ENCODE peak calls at places on chromosomes 6 and 20, in nine cellular contexts. One of them, this sample, is unnamed.

GRCh38 chr6:147133669-147134068 is 70.5 kb upstream of the STXBP5 start:
- DNase-seq in cardiac muscle cell: no peak
- DNase-seq in kidney: no peak
- DNase-seq in CD4-positive, alpha-beta memory T cell: no peak
- DNase-seq in thoracic aorta: no peak
- DNase-seq in right cardiac atrium: no peak
- DNase-seq in tibial artery: no peak
- DNase-seq in heart left ventricle: no peak
- DNase-seq in GM23248: no peak
- DNase-seq in this sample: no peak

GRCh38 chr6:170532867-170533488 is 20.1 kb downstream of the PSMB1 start:
- DNase-seq in cardiac muscle cell: no peak
- DNase-seq in kidney: no peak
- DNase-seq in CD4-positive, alpha-beta memory T cell: no peak
- DNase-seq in thoracic aorta: no peak
- DNase-seq in right cardiac atrium: no peak
- DNase-seq in tibial artery: no peak
- DNase-seq in heart left ventricle: no peak
- DNase-seq in GM23248: no peak
- DNase-seq in this sample: no peak

GRCh38 chr6:97819680-97820079 is 536.7 kb upstream of the MMS22L start:
- DNase-seq in cardiac muscle cell: no peak
- DNase-seq in kidney: no peak
- DNase-seq in CD4-positive, alpha-beta memory T cell: no peak
- DNase-seq in thoracic aorta: no peak
- DNase-seq in right cardiac atrium: no peak
- DNase-seq in tibial artery: no peak
- DNase-seq in heart left ventricle: no peak
- DNase-seq in GM23248: no peak
- DNase-seq in this sample: no peak

GRCh38 chr20:273884-274283 is 16.4 kb downstream of the DEFB132 start:
- DNase-seq in cardiac muscle cell: no peak
- DNase-seq in kidney: no peak
- DNase-seq in CD4-positive, alpha-beta memory T cell: no peak
- DNase-seq in thoracic aorta: no peak
- DNase-seq in right cardiac atrium: no peak
- DNase-seq in tibial artery: no peak
- DNase-seq in heart left ventricle: no peak
- DNase-seq in GM23248: no peak
- DNase-seq in this sample: no peak

GRCh38 chr6:165655191-165655590 is 7.8 kb downstream of the PDE10A start:
- DNase-seq in cardiac muscle cell: no peak
- DNase-seq in kidney: no peak
- DNase-seq in CD4-positive, alpha-beta memory T cell: no peak
- DNase-seq in thoracic aorta: no peak
- DNase-seq in right cardiac atrium: no peak
- DNase-seq in tibial artery: no peak
- DNase-seq in heart left ventricle: no peak
- DNase-seq in GM23248: no peak
- DNase-seq in this sample: no peak

GRCh38 chr20:58720890-58721289 is 28.3 kb downstream of the NPEPL1 start:
- DNase-seq in cardiac muscle cell: no peak
- DNase-seq in kidney: no peak
- DNase-seq in CD4-positive, alpha-beta memory T cell: no peak
- DNase-seq in thoracic aorta: no peak
- DNase-seq in right cardiac atrium: no peak
- DNase-seq in tibial artery: no peak
- DNase-seq in heart left ventricle: no peak
- DNase-seq in GM23248: no peak
- DNase-seq in this sample: no peak

GRCh38 chr20:48818481-48818987 is 9.3 kb downstream of the PREX1 start:
- DNase-seq in cardiac muscle cell: no peak
- DNase-seq in kidney: no peak
- DNase-seq in CD4-positive, alpha-beta memory T cell: peak; percentile 60
- DNase-seq in thoracic aorta: no peak
- DNase-seq in right cardiac atrium: no peak
- DNase-seq in tibial artery: no peak
- DNase-seq in heart left ventricle: no peak
- DNase-seq in GM23248: no peak
- DNase-seq in this sample: no peak

GRCh38 chr20:478949-479429 is 16.7 kb upstream of the TBC1D20 start:
- DNase-seq in cardiac muscle cell: peak; percentile 65
- DNase-seq in kidney: no peak
- DNase-seq in CD4-positive, alpha-beta memory T cell: peak; percentile 72
- DNase-seq in thoracic aorta: no peak
- DNase-seq in right cardiac atrium: no peak
- DNase-seq in tibial artery: no peak
- DNase-seq in heart left ventricle: no peak
- DNase-seq in GM23248: peak; percentile 74
- DNase-seq in this sample: no peak

GRCh38 chr20:53556267-53556897 is 37.3 kb downstream of the ZNF217 start:
- DNase-seq in cardiac muscle cell: no peak
- DNase-seq in kidney: no peak
- DNase-seq in CD4-positive, alpha-beta memory T cell: no peak
- DNase-seq in thoracic aorta: no peak
- DNase-seq in right cardiac atrium: no peak
- DNase-seq in tibial artery: no peak
- DNase-seq in heart left ventricle: no peak
- DNase-seq in GM23248: no peak
- DNase-seq in this sample: no peak

GRCh38 chr6:143271024-143271423 is 179.5 kb downstream of the ADAT2 start:
- DNase-seq in cardiac muscle cell: peak; percentile 45
- DNase-seq in kidney: no peak
- DNase-seq in CD4-positive, alpha-beta memory T cell: no peak
- DNase-seq in thoracic aorta: no peak
- DNase-seq in right cardiac atrium: peak; percentile 52
- DNase-seq in tibial artery: no peak
- DNase-seq in heart left ventricle: peak; percentile 50
- DNase-seq in GM23248: peak; percentile 92
- DNase-seq in this sample: no peak

GRCh38 chr6:53361549-53362031 is 12.8 kb upstream of the ELOVL5 start:
- DNase-seq in cardiac muscle cell: no peak
- DNase-seq in kidney: no peak
- DNase-seq in CD4-positive, alpha-beta memory T cell: peak; percentile 93
- DNase-seq in thoracic aorta: no peak
- DNase-seq in right cardiac atrium: no peak
- DNase-seq in tibial artery: no peak
- DNase-seq in heart left ventricle: peak; percentile 35
- DNase-seq in GM23248: peak; percentile 70
- DNase-seq in this sample: no peak

GRCh38 chr20:15359056-15359455 is 1021.6 kb upstream of the FLRT3 start:
- DNase-seq in cardiac muscle cell: no peak
- DNase-seq in kidney: no peak
- DNase-seq in CD4-positive, alpha-beta memory T cell: no peak
- DNase-seq in thoracic aorta: no peak
- DNase-seq in right cardiac atrium: no peak
- DNase-seq in tibial artery: no peak
- DNase-seq in heart left ventricle: no peak
- DNase-seq in GM23248: peak; percentile 78
- DNase-seq in this sample: no peak

GRCh38 chr6:24666097-24666615 is 543 bp downstream of the TDP2 start:
- DNase-seq in cardiac muscle cell: peak; percentile 57
- DNase-seq in kidney: peak; percentile 78
- DNase-seq in CD4-positive, alpha-beta memory T cell: no peak
- DNase-seq in thoracic aorta: peak; percentile 5
- DNase-seq in right cardiac atrium: peak; percentile 69
- DNase-seq in tibial artery: peak; percentile 72
- DNase-seq in heart left ventricle: peak; percentile 40
- DNase-seq in GM23248: peak; percentile 71
- DNase-seq in this sample: no peak

DNA sequence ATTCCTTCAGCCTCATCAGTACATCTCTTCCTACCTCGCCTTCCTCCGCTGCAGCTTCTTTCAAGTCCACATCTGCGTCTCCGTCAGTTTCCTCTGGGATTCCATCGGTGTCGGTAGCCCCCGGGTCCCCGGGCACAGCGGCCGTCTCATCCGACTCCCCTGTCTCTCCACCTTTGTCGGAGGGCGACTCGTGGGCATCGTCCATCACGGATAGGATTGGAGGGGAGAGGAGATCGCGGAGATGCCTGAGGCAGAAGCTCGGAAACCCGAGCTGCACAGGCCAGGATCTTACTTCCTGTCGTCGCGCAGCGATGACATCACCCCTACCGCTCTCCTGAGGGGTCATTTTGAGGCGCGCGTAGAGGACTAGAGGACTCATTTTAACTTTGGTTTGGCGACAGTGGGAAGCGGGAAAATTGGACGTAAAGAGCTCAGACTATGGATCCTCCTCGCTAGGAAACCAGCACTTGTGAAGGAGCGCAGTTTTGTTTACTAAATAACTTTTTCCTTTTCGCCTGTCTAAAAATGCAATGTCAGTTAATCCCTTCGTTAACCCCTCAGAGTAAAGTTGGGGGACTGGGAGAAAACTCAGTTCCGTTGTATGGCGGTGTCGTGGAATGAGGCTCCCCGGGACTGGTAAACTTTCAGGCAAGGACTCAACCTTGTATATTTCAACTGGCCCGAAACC is at the start of gene TAF11:
- DNase-seq in cardiac muscle cell: peak; percentile 98
- DNase-seq in kidney: peak; percentile 97
- DNase-seq in CD4-positive, alpha-beta memory T cell: peak; percentile 89
- DNase-seq in thoracic aorta: peak; percentile 83
- DNase-seq in right cardiac atrium: peak; percentile 98
- DNase-seq in tibial artery: peak; percentile 96
- DNase-seq in heart left ventricle: peak; percentile 96
- DNase-seq in GM23248: peak; percentile 98
- DNase-seq in this sample: peak; percentile 91
- H3K4me1 ChIP-seq in cardiac muscle cell: peaks cover 6% of the 10 kb centered on the region
- H3K4me1 ChIP-seq in kidney: peaks cover 22% of the 10 kb centered on the region
- H3K4me1 ChIP-seq in CD4-positive, alpha-beta memory T cell: peaks cover 31% of the 10 kb centered on the region
- H3K4me1 ChIP-seq in thoracic aorta: peaks cover 13% of the 10 kb centered on the region
- H3K4me1 ChIP-seq in right cardiac atrium: no peaks in the 10 kb centered on the region
- H3K4me1 ChIP-seq in tibial artery: peaks cover 38% of the 10 kb centered on the region
- H3K4me1 ChIP-seq in heart left ventricle: peaks cover 54% of the 10 kb centered on the region
- H3K4me1 ChIP-seq in GM23248: peaks cover 14% of the 10 kb centered on the region
- H3K4me1 ChIP-seq in this sample: peaks cover 19% of the 10 kb centered on the region

GRCh38 chr6:154408906-154409500 is 52.4 kb upstream of the IPCEF1 start:
- DNase-seq in cardiac muscle cell: no peak
- DNase-seq in kidney: no peak
- DNase-seq in CD4-positive, alpha-beta memory T cell: no peak
- DNase-seq in thoracic aorta: no peak
- DNase-seq in right cardiac atrium: no peak
- DNase-seq in tibial artery: no peak
- DNase-seq in heart left ventricle: peak; percentile 36
- DNase-seq in GM23248: peak; percentile 32
- DNase-seq in this sample: no peak
- H3K27ac ChIP-seq in cardiac muscle cell: no peak overlapping the region
- H3K27ac ChIP-seq in kidney: no peak overlapping the region
- H3K27ac ChIP-seq in CD4-positive, alpha-beta memory T cell: no peak overlapping the region
- H3K27ac ChIP-seq in thoracic aorta: peak overlapping the region; percentile 98
- H3K27ac ChIP-seq in right cardiac atrium: no peak overlapping the region
- H3K27ac ChIP-seq in tibial artery: peak overlapping the region; percentile 69
- H3K27ac ChIP-seq in heart left ventricle: peak overlapping the region; percentile 85
- H3K27ac ChIP-seq in GM23248: no peak overlapping the region
- H3K27ac ChIP-seq in this sample: peak overlapping the region; percentile 88

GRCh38 chr20:47782920-47783552 is 2.2 kb downstream of the SULF2 start:
- DNase-seq in cardiac muscle cell: no peak
- DNase-seq in kidney: no peak
- DNase-seq in CD4-positive, alpha-beta memory T cell: no peak
- DNase-seq in thoracic aorta: no peak
- DNase-seq in right cardiac atrium: no peak
- DNase-seq in tibial artery: no peak
- DNase-seq in heart left ventricle: no peak
- DNase-seq in GM23248: no peak
- DNase-seq in this sample: no peak

GRCh38 chr20:47784256-47784598 is 1.1 kb downstream of the SULF2 start:
- DNase-seq in cardiac muscle cell: no peak
- DNase-seq in kidney: no peak
- DNase-seq in CD4-positive, alpha-beta memory T cell: no peak
- DNase-seq in thoracic aorta: no peak
- DNase-seq in right cardiac atrium: no peak
- DNase-seq in tibial artery: no peak
- DNase-seq in heart left ventricle: no peak
- DNase-seq in GM23248: no peak
- DNase-seq in this sample: no peak

GRCh38 chr20:47780990-47781389 is 4.3 kb downstream of the SULF2 start:
- DNase-seq in cardiac muscle cell: no peak
- DNase-seq in kidney: no peak
- DNase-seq in CD4-positive, alpha-beta memory T cell: no peak
- DNase-seq in thoracic aorta: no peak
- DNase-seq in right cardiac atrium: no peak
- DNase-seq in tibial artery: no peak
- DNase-seq in heart left ventricle: no peak
- DNase-seq in GM23248: no peak
- DNase-seq in this sample: no peak

GRCh38 chr20:47782091-47782490 is 3.2 kb downstream of the SULF2 start:
- DNase-seq in cardiac muscle cell: no peak
- DNase-seq in kidney: no peak
- DNase-seq in CD4-positive, alpha-beta memory T cell: no peak
- DNase-seq in thoracic aorta: no peak
- DNase-seq in right cardiac atrium: no peak
- DNase-seq in tibial artery: no peak
- DNase-seq in heart left ventricle: no peak
- DNase-seq in GM23248: no peak
- DNase-seq in this sample: no peak

DNA sequence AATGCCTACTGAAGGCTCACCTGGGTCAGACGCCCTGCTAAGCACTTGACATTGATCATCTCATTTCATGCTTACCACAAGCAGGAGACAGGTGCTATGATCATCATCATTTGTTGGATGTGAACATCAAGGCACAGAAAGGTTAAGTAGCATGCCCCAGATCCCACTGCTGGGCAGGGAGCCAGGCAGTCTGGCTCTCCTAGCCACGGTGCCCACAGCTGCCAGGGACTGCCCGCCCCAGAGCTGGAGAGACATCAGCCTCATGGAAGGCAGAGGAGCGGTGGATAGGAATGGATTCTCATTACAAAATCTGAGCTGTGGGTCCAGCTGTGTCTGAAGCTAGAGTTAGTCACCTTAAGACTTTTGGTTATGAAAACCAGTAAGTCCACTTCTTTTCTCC is 3.6 kb downstream of the SULF2 start:
- DNase-seq in cardiac muscle cell: no peak
- DNase-seq in kidney: no peak
- DNase-seq in CD4-positive, alpha-beta memory T cell: no peak
- DNase-seq in thoracic aorta: no peak
- DNase-seq in right cardiac atrium: no peak
- DNase-seq in tibial artery: no peak
- DNase-seq in heart left ventricle: no peak
- DNase-seq in GM23248: no peak
- DNase-seq in this sample: no peak
- H3K4me1 ChIP-seq in cardiac muscle cell: no peaks in the 10 kb centered on the region
- H3K4me1 ChIP-seq in kidney: peaks cover 9% of the 10 kb centered on the region
- H3K4me1 ChIP-seq in CD4-positive, alpha-beta memory T cell: peaks cover 12% of the 10 kb centered on the region
- H3K4me1 ChIP-seq in thoracic aorta: peaks cover 6% of the 10 kb centered on the region
- H3K4me1 ChIP-seq in right cardiac atrium: peaks cover 5% of the 10 kb centered on the region
- H3K4me1 ChIP-seq in tibial artery: peaks cover 30% of the 10 kb centered on the region
- H3K4me1 ChIP-seq in heart left ventricle: peaks cover 30% of the 10 kb centered on the region
- H3K4me1 ChIP-seq in GM23248: peaks cover 3% of the 10 kb centered on the region
- H3K4me1 ChIP-seq in this sample: peaks cover 16% of the 10 kb centered on the region

DNA sequence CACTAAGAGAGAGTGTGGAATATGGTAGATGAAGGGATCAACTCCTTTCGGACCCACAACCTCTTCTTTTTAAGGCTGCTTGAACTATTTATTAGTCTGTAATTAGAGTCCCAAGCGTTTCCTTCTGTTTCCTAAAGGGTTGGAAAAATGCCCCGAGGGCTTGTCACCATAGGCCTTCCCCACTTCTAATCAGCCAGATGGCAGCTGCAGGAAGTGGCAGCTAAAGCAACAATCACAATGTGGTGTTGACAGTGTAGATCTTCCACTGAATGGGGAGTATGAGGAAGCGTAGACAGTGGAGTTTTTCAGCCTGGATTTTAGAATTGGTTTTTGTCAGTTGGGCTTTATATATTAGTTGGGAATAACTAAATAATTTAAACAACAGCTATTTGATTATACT is 40.6 kb downstream of the SLC35D3 start:
- DNase-seq in cardiac muscle cell: peak; percentile 86
- DNase-seq in kidney: no peak
- DNase-seq in CD4-positive, alpha-beta memory T cell: no peak
- DNase-seq in thoracic aorta: no peak
- DNase-seq in right cardiac atrium: peak; percentile 59
- DNase-seq in tibial artery: no peak
- DNase-seq in heart left ventricle: peak; percentile 66
- DNase-seq in GM23248: no peak
- DNase-seq in this sample: no peak
- H3K27ac ChIP-seq in cardiac muscle cell: peak overlapping the region; percentile 93
- H3K27ac ChIP-seq in kidney: no peak overlapping the region
- H3K27ac ChIP-seq in CD4-positive, alpha-beta memory T cell: no peak overlapping the region
- H3K27ac ChIP-seq in thoracic aorta: no peak overlapping the region
- H3K27ac ChIP-seq in right cardiac atrium: no peak overlapping the region
- H3K27ac ChIP-seq in tibial artery: no peak overlapping the region
- H3K27ac ChIP-seq in heart left ventricle: peak overlapping the region; percentile 50
- H3K27ac ChIP-seq in GM23248: no peak overlapping the region
- H3K27ac ChIP-seq in this sample: no peak overlapping the region

This sample was measured in SJSA1.